ENCODE peak calls at places on chromosome 20, in eight cellular contexts. W is pancreas, I is cardiac muscle cell, X is GDM1, E is substantia nigra, V is glutamatergic neuron, S is HFFc6, O is aorta. P is an unnamed sample.

GRCh38 chr20:48212806-48213509 is 427.7 kb upstream of the SULF2 start:
- DNase-seq in W (no peak), I (no peak), X (no peak), E (no peak), V (no peak), S (no peak), O (no peak), P (no peak)

GRCh38 chr20:10902836-10903410 is 229.1 kb upstream of the JAG1 start:
- DNase-seq in W (no peak), I (no peak), X (no peak), E (no peak), V (no peak), S (no peak), O (no peak), P (no peak)

GRCh38 chr20:36279362-36279761 is 26.8 kb upstream of the DLGAP4 start:
- DNase-seq in W (no peak), I (no peak), X (no peak), E (no peak), V (no peak), S (no peak), O (no peak), P (no peak)

GRCh38 chr20:59063358-59064213 is 21.0 kb upstream of the PRELID3B start:
- DNase-seq in W (no peak), I (peak; percentile 58), X (no peak), E (no peak), V (no peak), S (peak; percentile 53), O (no peak), P (no peak)

GRCh38 chr20:1654994-1655393 is 2.6 kb downstream of the SIRPG start:
- DNase-seq in W (no peak), I (no peak), X (no peak), E (no peak), V (no peak), S (no peak), O (no peak), P (no peak)

GRCh38 chr20:54000262-54000661 is 70.1 kb downstream of the BCAS1 start:
- DNase-seq in W (no peak), I (no peak), X (no peak), E (no peak), V (no peak), S (no peak), O (no peak), P (no peak)

GRCh38 chr20:63108247-63108646 is 101.5 kb upstream of the BHLHE23 start:
- DNase-seq in W (peak; percentile 14), I (no peak), X (no peak), E (no peak), V (no peak), S (no peak), O (no peak), P (no peak)

GRCh38 chr20:36666181-36666740 is 20.3 kb upstream of the SLA2 start:
- DNase-seq in W (no peak), I (peak; percentile 14), X (no peak), E (no peak), V (no peak), S (peak; percentile 11), O (no peak), P (peak; percentile 28)

GRCh38 chr20:479487-479886 is 17.2 kb upstream of the TBC1D20 start:
- DNase-seq in W (no peak), I (no peak), X (no peak), E (no peak), V (no peak), S (no peak), O (no peak), P (no peak)

GRCh38 chr20:23637282-23638221 is at the start of gene CST3:
- DNase-seq in W (peak; percentile 94), I (peak; percentile 85), X (peak; percentile 77), E (no peak), V (peak; percentile 91), S (peak; percentile 79), O (peak; percentile 96), P (peak; percentile 70)

GRCh38 chr20:15976047-15976731 is 597.1 kb downstream of the KIF16B start:
- DNase-seq in W (no peak), I (no peak), X (no peak), E (no peak), V (peak; percentile 69), S (no peak), O (no peak), P (no peak)

GRCh38 chr20:34709836-34710567 is 5.9 kb downstream of the TP53INP2 start:
- DNase-seq in W (peak; percentile 87), I (peak; percentile 86), X (peak; percentile 65), E (peak; percentile 92), V (peak; percentile 58), S (peak; percentile 14), O (peak; percentile 55), P (peak; percentile 52)